ENCODE peak calls at places on chromosomes 7 and 10, in seven cellular contexts. F is mesenchymal stem cell, U is H9, N is H1, K is IMR-90, A is mesendoderm, L is trophoblast cell. Y is an unnamed sample.

GRCh38 chr10:1603181-1603580 is 134.1 kb downstream of the ADARB2 start:
- DNase-seq in F (no peak), U (peak), N (no peak), K (no peak), A (no peak), L (no peak), Y (no peak)

GRCh38 chr7:50142421-50143113 is 49.5 kb upstream of the ZPBP start:
- DNase-seq in F (peak), U (no peak), N (no peak), K (peak), A (peak), L (peak), Y (peak)

GRCh38 chr10:102644066-102644645 is at the start of gene TRIM8:
- DNase-seq in F (peak), U (peak), N (peak), K (no peak), A (peak), L (peak), Y (no peak)

GRCh38 chr10:132066812-132067211 is 1.1 kb downstream of the JAKMIP3 start:
- DNase-seq in F (no peak), U (no peak), N (no peak), K (no peak), A (no peak), L (no peak), Y (no peak)

GRCh38 chr7:151665363-151665762 is 145.7 kb upstream of the RHEB start:
- DNase-seq in F (peak), U (no peak), N (no peak), K (peak), A (no peak), L (peak), Y (no peak)

GRCh38 chr7:101816499-101817030 is 861 bp upstream of the CUX1 start:
- DNase-seq in F (peak), U (no peak), N (no peak), K (peak), A (peak), L (peak), Y (no peak)

GRCh38 chr10:71873582-71874182 is 22.6 kb upstream of the PSAP start:
- DNase-seq in F (no peak), U (no peak), N (no peak), K (no peak), A (no peak), L (no peak), Y (no peak)

GRCh38 chr10:1151071-1152033 is 95.2 kb downstream of the WDR37 start:
- DNase-seq in F (no peak), U (no peak), N (peak), K (peak), A (no peak), L (no peak), Y (no peak)

GRCh38 chr10:44929356-44930113 is 18.4 kb downstream of the TMEM72 start:
- DNase-seq in F (no peak), U (peak), N (no peak), K (no peak), A (no peak), L (no peak), Y (no peak)

GRCh38 chr7:131548371-131548770 is 8.1 kb downstream of the PODXL start:
- DNase-seq in F (no peak), U (no peak), N (no peak), K (no peak), A (no peak), L (no peak), Y (no peak)

GRCh38 chr10:14009315-14010082 is 321.2 kb downstream of the FRMD4A start:
- DNase-seq in F (peak), U (no peak), N (no peak), K (peak), A (no peak), L (no peak), Y (no peak)

GRCh38 chr7:937851-938484 is 16.5 kb downstream of the ADAP1 start:
- DNase-seq in F (no peak), U (no peak), N (no peak), K (no peak), A (no peak), L (peak), Y (no peak)

GRCh38 chr7:64630496-64630895 is 35.4 kb upstream of the ZNF107 start:
- DNase-seq in F (no peak), U (no peak), N (no peak), K (peak), A (peak), L (peak), Y (no peak)

GRCh38 chr10:101146392-101147251 is 15.5 kb downstream of the TLX1 start:
- DNase-seq in F (no peak), U (peak), N (peak), K (no peak), A (no peak), L (peak), Y (no peak)

GRCh38 chr10:70584366-70584765 is 18.2 kb downstream of the PRF1 start:
- DNase-seq in F (no peak), U (no peak), N (no peak), K (no peak), A (no peak), L (no peak), Y (no peak)

GRCh38 chr10:84539244-84539643 is 210.9 kb downstream of the CCSER2 start:
- DNase-seq in F (no peak), U (no peak), N (no peak), K (peak), A (no peak), L (no peak), Y (no peak)

GRCh38 chr10:104127411-104127810 is 5.4 kb downstream of the SFR1 start:
- DNase-seq in F (no peak), U (peak), N (peak), K (no peak), A (peak), L (no peak), Y (peak)

GRCh38 chr7:81299272-81299671 is 380.4 kb upstream of the SEMA3C start:
- DNase-seq in F (peak), U (no peak), N (no peak), K (peak), A (no peak), L (peak), Y (no peak)

GRCh38 chr10:86246279-86246940 is 120.2 kb downstream of the GRID1 start:
- DNase-seq in F (no peak), U (no peak), N (no peak), K (no peak), A (no peak), L (no peak), Y (no peak)

GRCh38 chr7:50266893-50267386 is 37.6 kb upstream of the IKZF1 start:
- DNase-seq in F (no peak), U (no peak), N (no peak), K (no peak), A (no peak), L (no peak), Y (no peak)

GRCh38 chr7:46479680-46480079 is 558.6 kb upstream of the IGFBP3 start:
- DNase-seq in F (no peak), U (no peak), N (no peak), K (no peak), A (no peak), L (no peak), Y (no peak)

GRCh38 chr7:1326511-1326785 is 93.8 kb downstream of the UNCX start:
- DNase-seq in F (no peak), U (no peak), N (no peak), K (no peak), A (no peak), L (no peak), Y (no peak)

GRCh38 chr7:28623105-28623730 is 210.9 kb downstream of the CREB5 start:
- DNase-seq in F (peak), U (no peak), N (no peak), K (peak), A (no peak), L (peak), Y (no peak)

GRCh38 chr10:131187274-131187673 is 124.2 kb downstream of the TCERG1L start:
- DNase-seq in F (no peak), U (no peak), N (no peak), K (no peak), A (no peak), L (no peak), Y (no peak)

GRCh38 chr7:43723002-43723331 is 6.4 kb downstream of the COA1 start:
- DNase-seq in F (no peak), U (no peak), N (no peak), K (no peak), A (no peak), L (no peak), Y (no peak)

GRCh38 chr10:7030134-7030855 is 380.5 kb downstream of the SFMBT2 start:
- DNase-seq in F (no peak), U (no peak), N (no peak), K (no peak), A (no peak), L (no peak), Y (no peak)

GRCh38 chr10:106711313-106711906 is 453.1 kb downstream of the SORCS1 start:
- DNase-seq in F (no peak), U (peak), N (peak), K (no peak), A (peak), L (peak), Y (peak)

GRCh38 chr7:44324204-44325126 is 929 bp downstream of the CAMK2B start:
- DNase-seq in F (no peak), U (no peak), N (peak), K (no peak), A (no peak), L (no peak), Y (no peak)

GRCh38 chr10:95295031-95295755 is 4.4 kb upstream of the PDLIM1 start:
- DNase-seq in F (peak), U (peak), N (peak), K (peak), A (peak), L (peak), Y (no peak)

GRCh38 chr7:110534241-110534931 is 556.5 kb upstream of the LRRN3 start:
- DNase-seq in F (peak), U (no peak), N (no peak), K (peak), A (no peak), L (peak), Y (no peak)

GRCh38 chr7:109003742-109004141 is 434.1 kb downstream of the DNAJB9 start:
- DNase-seq in F (peak), U (no peak), N (no peak), K (no peak), A (peak), L (peak), Y (no peak)

GRCh38 chr7:4015996-4016395 is 666.1 kb upstream of the FOXK1 start:
- DNase-seq in F (no peak), U (no peak), N (no peak), K (no peak), A (no peak), L (no peak), Y (no peak)

GRCh38 chr10:97868134-97868685 is 18.6 kb downstream of the GOLGA7B start:
- DNase-seq in F (no peak), U (no peak), N (no peak), K (no peak), A (no peak), L (no peak), Y (no peak)

DNA sequence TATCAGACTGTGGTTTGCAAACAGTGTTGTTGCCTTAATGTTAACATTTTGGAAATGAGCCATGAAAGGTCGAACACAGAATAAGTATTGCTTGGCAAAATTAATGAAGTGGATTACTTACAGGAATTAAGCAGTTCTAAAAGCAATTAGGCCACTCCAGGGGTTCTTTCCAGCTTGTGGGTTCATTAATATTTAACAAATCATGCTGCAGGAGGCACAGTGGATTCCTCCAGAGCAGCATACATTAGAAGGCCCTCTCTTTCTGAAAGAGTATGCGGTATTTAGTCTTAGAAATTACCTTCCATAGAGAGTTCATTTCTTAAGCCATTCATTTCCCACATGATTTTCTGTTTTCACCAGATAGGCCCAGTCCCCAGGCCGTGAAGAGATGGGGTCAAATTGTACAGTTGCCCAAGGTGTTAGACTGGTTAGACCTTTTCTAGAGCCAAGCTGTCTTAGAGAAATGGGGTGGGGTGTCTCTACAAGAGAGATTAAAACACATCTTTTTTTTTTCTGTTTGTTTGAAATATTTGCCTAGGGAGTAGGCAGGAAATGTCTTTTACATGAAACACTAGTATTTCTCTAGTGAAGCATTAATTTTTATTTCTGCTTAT is 40.0 kb upstream of the AGR3 start:
- DNase-seq in F (no peak), U (no peak), N (no peak), K (peak), A (no peak), L (no peak), Y (no peak)
- H3K4me2 ChIP-seq in F (peak), U (no peak), N (no peak), K (no peak), A (no peak), L (no peak), Y (no peak)

DNA sequence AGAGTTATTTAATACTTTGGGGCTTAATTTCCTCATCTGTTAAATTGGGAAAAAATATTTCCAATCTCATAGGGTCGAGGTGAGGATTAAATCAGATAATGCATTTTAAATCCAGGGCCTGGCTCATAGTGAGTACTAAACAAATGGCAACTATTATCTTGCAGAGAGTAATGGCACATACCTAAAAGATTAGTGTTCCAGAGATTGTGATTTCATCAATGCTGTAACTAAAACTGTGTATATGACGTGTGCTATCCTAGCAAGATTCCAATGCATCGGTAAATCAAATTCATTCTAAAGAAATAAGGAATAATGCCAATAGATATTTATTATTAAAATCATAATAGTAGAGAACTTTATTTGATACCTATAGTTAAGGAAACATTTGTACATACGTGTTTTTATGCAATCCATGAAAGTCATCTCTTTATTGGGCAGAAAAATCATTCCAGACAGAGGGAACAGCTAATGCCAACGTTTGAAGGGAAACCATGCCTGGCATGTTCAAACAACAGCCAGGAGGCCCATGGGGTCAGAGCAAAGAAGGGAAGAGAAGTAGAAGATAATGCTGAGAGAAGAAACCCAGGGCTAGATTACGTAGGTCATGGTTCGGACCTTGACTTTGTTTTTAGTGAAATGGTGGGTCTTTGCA is 174.8 kb upstream of the AGR3 start:
- DNase-seq in F (peak), U (no peak), N (no peak), K (peak), A (no peak), L (peak), Y (no peak)
- H2BK120ac ChIP-seq in F (no peak), U (no peak), N (no peak), K (peak), A (no peak), L (peak), Y (no peak)

DNA sequence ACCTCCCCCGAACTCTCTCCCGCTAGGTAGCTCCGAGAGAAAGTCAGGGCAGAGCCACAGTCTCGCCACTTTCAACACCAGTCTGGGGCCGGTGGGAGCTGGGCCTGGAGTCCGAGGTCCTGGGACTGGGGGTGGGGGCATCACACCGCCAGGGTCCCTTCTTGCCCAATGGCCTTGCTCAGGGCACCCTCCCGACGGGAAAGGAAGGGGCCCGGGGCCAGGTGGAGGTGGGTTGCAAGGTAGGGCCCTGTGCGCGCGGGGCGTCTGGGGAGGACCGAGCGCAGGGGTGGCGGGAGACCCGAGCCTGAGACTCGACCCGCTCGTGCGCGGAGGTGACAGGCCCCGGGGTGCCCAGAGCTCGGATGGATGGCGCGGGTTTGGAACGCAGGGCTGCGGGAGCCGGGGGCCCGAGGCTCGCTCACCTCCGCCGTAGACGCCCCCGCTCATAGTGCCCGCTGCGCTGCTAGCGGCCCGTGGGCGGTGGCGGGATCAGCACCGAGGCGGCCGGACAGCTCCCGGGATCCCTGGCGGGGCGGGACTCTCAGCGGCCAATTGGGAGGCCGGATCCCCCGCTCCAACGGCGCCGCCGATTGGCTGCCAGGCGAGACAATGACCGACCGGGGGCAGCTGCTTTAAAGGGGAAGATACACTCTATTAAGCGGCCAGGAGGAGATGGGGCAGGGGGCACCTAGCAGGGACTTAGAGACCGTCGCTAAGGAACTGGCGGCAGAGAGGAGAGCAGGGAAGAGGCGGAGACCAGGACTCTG is at the start of gene ACTL6B:
- DNase-seq in F (peak), U (peak), N (peak), K (peak), A (peak), L (peak), Y (peak)
- H3K4me2 ChIP-seq in F (no peak), U (peak), N (peak), K (peak), A (no peak), L (no peak), Y (peak)

GRCh38 chr10:76124230-76124629 is 692.8 kb downstream of the LRMDA start:
- DNase-seq in F (no peak), U (no peak), N (no peak), K (no peak), A (no peak), L (no peak), Y (no peak)

GRCh38 chr10:76125900-76126299 is 694.5 kb downstream of the LRMDA start:
- DNase-seq in F (no peak), U (no peak), N (no peak), K (no peak), A (no peak), L (no peak), Y (no peak)

GRCh38 chr10:76127984-76128589 is 696.7 kb downstream of the LRMDA start:
- DNase-seq in F (no peak), U (no peak), N (no peak), K (peak), A (no peak), L (no peak), Y (no peak)

GRCh38 chr10:76129213-76129612 is 697.8 kb downstream of the LRMDA start:
- DNase-seq in F (no peak), U (no peak), N (no peak), K (no peak), A (no peak), L (no peak), Y (no peak)

GRCh38 chr10:76126607-76127190 is 695.3 kb downstream of the LRMDA start:
- DNase-seq in F (peak), U (no peak), N (no peak), K (no peak), A (no peak), L (no peak), Y (no peak)
- H2BK120ac ChIP-seq in F (no peak), U (no peak), N (no peak), K (no peak), A (no peak), L (no peak), Y (no peak)

GRCh38 chr10:75776738-75777504 is 345.5 kb downstream of the LRMDA start:
- DNase-seq in F (no peak), U (no peak), N (no peak), K (no peak), A (no peak), L (no peak), Y (no peak)
- H3K4me2 ChIP-seq in F (no peak), U (no peak), N (no peak), K (no peak), A (no peak), L (no peak), Y (no peak)

GRCh38 chr7:36278069-36278766 is 111.4 kb upstream of the ANLN start:
- DNase-seq in F (no peak), U (no peak), N (no peak), K (no peak), A (peak), L (no peak), Y (no peak)

GRCh38 chr7:36278767-36279171 is 110.9 kb upstream of the ANLN start:
- DNase-seq in F (peak), U (no peak), N (no peak), K (peak), A (peak), L (no peak), Y (no peak)

GRCh38 chr7:36275735-36276284 is 113.9 kb upstream of the ANLN start:
- DNase-seq in F (no peak), U (no peak), N (no peak), K (no peak), A (no peak), L (no peak), Y (no peak)

GRCh38 chr7:36276428-36277246 is 113.0 kb upstream of the ANLN start:
- DNase-seq in F (peak), U (no peak), N (no peak), K (no peak), A (no peak), L (no peak), Y (no peak)

DNA sequence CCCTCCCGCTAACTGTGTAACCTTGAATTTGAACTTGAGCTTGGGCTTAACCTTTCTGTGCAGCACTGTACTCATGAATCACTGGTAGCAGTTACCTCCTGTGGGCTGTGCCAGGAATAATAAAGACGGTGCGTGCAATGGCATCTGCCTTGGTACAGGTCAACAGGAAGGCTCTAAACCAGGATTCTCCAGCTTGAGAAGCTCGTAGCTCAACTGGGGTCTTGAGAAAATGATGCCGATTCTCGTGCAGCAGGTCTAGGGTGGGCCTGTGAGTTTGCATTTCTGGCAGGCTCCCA is 112.5 kb upstream of the ANLN start:
- DNase-seq in F (no peak), U (no peak), N (no peak), K (no peak), A (no peak), L (no peak), Y (no peak)
- H2BK120ac ChIP-seq in F (no peak), U (no peak), N (no peak), K (no peak), A (no peak), L (no peak), Y (no peak)

DNA sequence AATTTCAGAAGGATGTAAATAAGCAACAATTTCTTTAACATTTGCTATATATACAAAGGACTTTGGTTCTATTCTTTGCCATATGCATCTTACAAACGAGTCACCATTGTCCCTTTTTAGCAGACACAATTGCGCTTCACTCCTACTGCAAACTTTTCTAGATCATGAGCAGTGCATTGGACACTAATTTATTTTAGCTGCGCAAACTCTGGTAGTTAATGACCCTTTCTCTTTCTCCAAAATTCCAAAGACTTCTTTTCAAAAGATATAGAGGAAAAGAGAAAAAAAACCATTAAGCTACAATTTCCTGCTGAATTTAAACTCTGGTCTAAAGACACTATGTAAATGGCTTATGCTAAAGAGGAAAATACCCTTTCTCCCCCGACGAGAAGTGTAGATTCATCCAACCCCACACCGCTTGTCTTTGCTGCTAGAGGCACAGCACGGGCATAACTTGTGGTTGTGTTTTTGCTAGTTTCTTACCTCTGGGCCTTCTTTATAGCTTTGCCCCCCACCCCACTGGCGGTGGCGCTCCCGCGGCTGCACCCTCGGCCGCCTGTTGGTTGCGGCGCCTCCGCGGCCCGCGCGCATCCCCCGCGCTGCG is 84.0 kb downstream of the SNX10 start:
- DNase-seq in F (no peak), U (no peak), N (no peak), K (no peak), A (peak), L (no peak), Y (peak)
- H3K4me2 ChIP-seq in F (peak), U (peak), N (peak), K (no peak), A (peak), L (peak), Y (peak)